ENCODE peak calls at places on chromosomes 5 and 9, in ten cellular contexts. One of them, this sample, is unnamed.

GRCh38 chr5:36944607-36945225 is 68.1 kb downstream of the NIPBL start:
- DNase-seq in transverse colon: no peak
- DNase-seq in KBM-7: peak; percentile 67
- DNase-seq in AG20443: peak; percentile 9
- DNase-seq in M059J: peak; percentile 63
- DNase-seq in fibroblast of the conjunctiva: peak; percentile 65
- DNase-seq in glutamatergic neuron: no peak
- DNase-seq in NCI-H510A treated with DMSO at 0.1 percent for 48 hours: peak; percentile 82
- DNase-seq in non-pigmented ciliary epithelial cell: peak; percentile 54
- DNase-seq in NCI-H1436 treated with DMSO at 0.1 percent for 48 hours: no peak
- DNase-seq in this sample: no peak

GRCh38 chr5:156615901-156616300 is 234.2 kb upstream of the PPP1R2B start:
- DNase-seq in transverse colon: no peak
- DNase-seq in KBM-7: no peak
- DNase-seq in AG20443: no peak
- DNase-seq in M059J: no peak
- DNase-seq in fibroblast of the conjunctiva: no peak
- DNase-seq in glutamatergic neuron: no peak
- DNase-seq in NCI-H510A treated with DMSO at 0.1 percent for 48 hours: no peak
- DNase-seq in non-pigmented ciliary epithelial cell: no peak
- DNase-seq in NCI-H1436 treated with DMSO at 0.1 percent for 48 hours: no peak
- DNase-seq in this sample: no peak

GRCh38 chr9:16775330-16775729 is 95.1 kb downstream of the BNC2 start:
- DNase-seq in transverse colon: no peak
- DNase-seq in KBM-7: no peak
- DNase-seq in AG20443: no peak
- DNase-seq in M059J: no peak
- DNase-seq in fibroblast of the conjunctiva: no peak
- DNase-seq in glutamatergic neuron: no peak
- DNase-seq in NCI-H510A treated with DMSO at 0.1 percent for 48 hours: no peak
- DNase-seq in non-pigmented ciliary epithelial cell: no peak
- DNase-seq in NCI-H1436 treated with DMSO at 0.1 percent for 48 hours: no peak
- DNase-seq in this sample: no peak

GRCh38 chr5:126300293-126300692 is 122.9 kb upstream of the GRAMD2B start:
- DNase-seq in transverse colon: no peak
- DNase-seq in KBM-7: no peak
- DNase-seq in AG20443: no peak
- DNase-seq in M059J: no peak
- DNase-seq in fibroblast of the conjunctiva: no peak
- DNase-seq in glutamatergic neuron: no peak
- DNase-seq in NCI-H510A treated with DMSO at 0.1 percent for 48 hours: no peak
- DNase-seq in non-pigmented ciliary epithelial cell: no peak
- DNase-seq in NCI-H1436 treated with DMSO at 0.1 percent for 48 hours: no peak
- DNase-seq in this sample: no peak

GRCh38 chr5:140054086-140054689 is 11.1 kb upstream of the NRG2 start:
- DNase-seq in transverse colon: no peak
- DNase-seq in KBM-7: no peak
- DNase-seq in AG20443: no peak
- DNase-seq in M059J: peak; percentile 77
- DNase-seq in fibroblast of the conjunctiva: no peak
- DNase-seq in glutamatergic neuron: no peak
- DNase-seq in NCI-H510A treated with DMSO at 0.1 percent for 48 hours: no peak
- DNase-seq in non-pigmented ciliary epithelial cell: no peak
- DNase-seq in NCI-H1436 treated with DMSO at 0.1 percent for 48 hours: no peak
- DNase-seq in this sample: no peak

GRCh38 chr9:116501871-116502270 is 185.2 kb upstream of the TRIM32 start:
- DNase-seq in transverse colon: no peak
- DNase-seq in KBM-7: no peak
- DNase-seq in AG20443: peak; percentile 38
- DNase-seq in M059J: peak; percentile 87
- DNase-seq in fibroblast of the conjunctiva: no peak
- DNase-seq in glutamatergic neuron: no peak
- DNase-seq in NCI-H510A treated with DMSO at 0.1 percent for 48 hours: no peak
- DNase-seq in non-pigmented ciliary epithelial cell: no peak
- DNase-seq in NCI-H1436 treated with DMSO at 0.1 percent for 48 hours: no peak
- DNase-seq in this sample: no peak

GRCh38 chr5:76689321-76690026 is 26.5 kb upstream of the F2R start:
- DNase-seq in transverse colon: no peak
- DNase-seq in KBM-7: no peak
- DNase-seq in AG20443: peak; percentile 60
- DNase-seq in M059J: peak; percentile 94
- DNase-seq in fibroblast of the conjunctiva: peak; percentile 84
- DNase-seq in glutamatergic neuron: no peak
- DNase-seq in NCI-H510A treated with DMSO at 0.1 percent for 48 hours: no peak
- DNase-seq in non-pigmented ciliary epithelial cell: peak; percentile 81
- DNase-seq in NCI-H1436 treated with DMSO at 0.1 percent for 48 hours: no peak
- DNase-seq in this sample: peak; percentile 32

GRCh38 chr5:34916518-34916917 is 1.0 kb downstream of the BRIX1 start:
- DNase-seq in transverse colon: no peak
- DNase-seq in KBM-7: no peak
- DNase-seq in AG20443: no peak
- DNase-seq in M059J: no peak
- DNase-seq in fibroblast of the conjunctiva: no peak
- DNase-seq in glutamatergic neuron: no peak
- DNase-seq in NCI-H510A treated with DMSO at 0.1 percent for 48 hours: no peak
- DNase-seq in non-pigmented ciliary epithelial cell: no peak
- DNase-seq in NCI-H1436 treated with DMSO at 0.1 percent for 48 hours: no peak
- DNase-seq in this sample: no peak

GRCh38 chr9:72648811-72649414 is 127.5 kb downstream of the TMC1 start:
- DNase-seq in transverse colon: no peak
- DNase-seq in KBM-7: no peak
- DNase-seq in AG20443: no peak
- DNase-seq in M059J: no peak
- DNase-seq in fibroblast of the conjunctiva: no peak
- DNase-seq in glutamatergic neuron: no peak
- DNase-seq in NCI-H510A treated with DMSO at 0.1 percent for 48 hours: no peak
- DNase-seq in non-pigmented ciliary epithelial cell: no peak
- DNase-seq in NCI-H1436 treated with DMSO at 0.1 percent for 48 hours: no peak
- DNase-seq in this sample: no peak

GRCh38 chr5:84635235-84636055 is 250.8 kb upstream of the EDIL3 start:
- DNase-seq in transverse colon: no peak
- DNase-seq in KBM-7: no peak
- DNase-seq in AG20443: no peak
- DNase-seq in M059J: no peak
- DNase-seq in fibroblast of the conjunctiva: no peak
- DNase-seq in glutamatergic neuron: no peak
- DNase-seq in NCI-H510A treated with DMSO at 0.1 percent for 48 hours: no peak
- DNase-seq in non-pigmented ciliary epithelial cell: no peak
- DNase-seq in NCI-H1436 treated with DMSO at 0.1 percent for 48 hours: no peak
- DNase-seq in this sample: no peak

GRCh38 chr9:112554516-112554915 is 67.9 kb downstream of the KIAA1958 start:
- DNase-seq in transverse colon: no peak
- DNase-seq in KBM-7: no peak
- DNase-seq in AG20443: peak; percentile 40
- DNase-seq in M059J: peak; percentile 86
- DNase-seq in fibroblast of the conjunctiva: no peak
- DNase-seq in glutamatergic neuron: no peak
- DNase-seq in NCI-H510A treated with DMSO at 0.1 percent for 48 hours: no peak
- DNase-seq in non-pigmented ciliary epithelial cell: no peak
- DNase-seq in NCI-H1436 treated with DMSO at 0.1 percent for 48 hours: no peak
- DNase-seq in this sample: peak; percentile 8

GRCh38 chr5:73213566-73213998 is 40.6 kb downstream of the TMEM174 start:
- DNase-seq in transverse colon: no peak
- DNase-seq in KBM-7: no peak
- DNase-seq in AG20443: peak; percentile 45
- DNase-seq in M059J: peak; percentile 80
- DNase-seq in fibroblast of the conjunctiva: peak; percentile 62
- DNase-seq in glutamatergic neuron: no peak
- DNase-seq in NCI-H510A treated with DMSO at 0.1 percent for 48 hours: no peak
- DNase-seq in non-pigmented ciliary epithelial cell: peak; percentile 82
- DNase-seq in NCI-H1436 treated with DMSO at 0.1 percent for 48 hours: no peak
- DNase-seq in this sample: no peak

GRCh38 chr9:135210676-135211523 is 123.4 kb downstream of the OLFM1 start:
- DNase-seq in transverse colon: no peak
- DNase-seq in KBM-7: no peak
- DNase-seq in AG20443: no peak
- DNase-seq in M059J: no peak
- DNase-seq in fibroblast of the conjunctiva: no peak
- DNase-seq in glutamatergic neuron: peak; percentile 2
- DNase-seq in NCI-H510A treated with DMSO at 0.1 percent for 48 hours: no peak
- DNase-seq in non-pigmented ciliary epithelial cell: no peak
- DNase-seq in NCI-H1436 treated with DMSO at 0.1 percent for 48 hours: no peak
- DNase-seq in this sample: no peak

GRCh38 chr9:127574089-127574921 is 37.8 kb upstream of the STXBP1 start:
- DNase-seq in transverse colon: peak; percentile 78
- DNase-seq in KBM-7: no peak
- DNase-seq in AG20443: peak; percentile 43
- DNase-seq in M059J: peak; percentile 93
- DNase-seq in fibroblast of the conjunctiva: no peak
- DNase-seq in glutamatergic neuron: no peak
- DNase-seq in NCI-H510A treated with DMSO at 0.1 percent for 48 hours: peak; percentile 98
- DNase-seq in non-pigmented ciliary epithelial cell: no peak
- DNase-seq in NCI-H1436 treated with DMSO at 0.1 percent for 48 hours: no peak
- DNase-seq in this sample: no peak

GRCh38 chr5:32955814-32956213 is 244.7 kb downstream of the NPR3 start:
- DNase-seq in transverse colon: no peak
- DNase-seq in KBM-7: no peak
- DNase-seq in AG20443: no peak
- DNase-seq in M059J: no peak
- DNase-seq in fibroblast of the conjunctiva: no peak
- DNase-seq in glutamatergic neuron: no peak
- DNase-seq in NCI-H510A treated with DMSO at 0.1 percent for 48 hours: no peak
- DNase-seq in non-pigmented ciliary epithelial cell: no peak
- DNase-seq in NCI-H1436 treated with DMSO at 0.1 percent for 48 hours: no peak
- DNase-seq in this sample: no peak

GRCh38 chr5:61306531-61307195 is 25.4 kb upstream of the ZSWIM6 start:
- DNase-seq in transverse colon: no peak
- DNase-seq in KBM-7: no peak
- DNase-seq in AG20443: peak; percentile 74
- DNase-seq in M059J: peak; percentile 89
- DNase-seq in fibroblast of the conjunctiva: no peak
- DNase-seq in glutamatergic neuron: no peak
- DNase-seq in NCI-H510A treated with DMSO at 0.1 percent for 48 hours: no peak
- DNase-seq in non-pigmented ciliary epithelial cell: peak; percentile 78
- DNase-seq in NCI-H1436 treated with DMSO at 0.1 percent for 48 hours: no peak
- DNase-seq in this sample: peak; percentile 39